ENCODE peak calls at places on chromosomes 16 and 17, in four cellular contexts. A is stimulated activated CD4-positive, alpha-beta T cell treated with anti-CD3 and anti-CD28 coated beads, Interleukin-4, amount 100 ng/mL, for 1 hour; W is fibroblast of villous mesenchyme; Z is COLO829. N is an unnamed sample.

GRCh38 chr17:75078097-75079022 is 9.4 kb upstream of the SLC16A5 start:
- DNase-seq in A (no peak), W (peak), Z (peak), N (no peak)

GRCh38 chr17:51672058-51672457 is 411.7 kb downstream of the UTP18 start:
- DNase-seq in A (no peak), W (no peak), Z (no peak), N (no peak)

GRCh38 chr16:84446086-84446485 is 58.4 kb downstream of the MEAK7 start:
- DNase-seq in A (no peak), Z (no peak), W (no peak), N (no peak)

GRCh38 chr17:41061969-41062368 is 2.1 kb upstream of the KRTAP2-3 start:
- DNase-seq in A (no peak), W (peak), Z (peak), N (no peak)

GRCh38 chr17:7133424-7133823 is 18.8 kb upstream of the ASGR2 start:
- DNase-seq in A (peak), W (no peak), Z (no peak), N (no peak)

GRCh38 chr17:7851438-7852261 is 3.2 kb upstream of the TMEM88 start:
- DNase-seq in Z (peak), A (peak), W (peak), N (peak)

GRCh38 chr16:73000020-73000906 is 47.7 kb downstream of the ZFHX3 start:
- DNase-seq in Z (peak), W (no peak), A (no peak), N (peak)

GRCh38 chr17:909642-910323 is 69.8 kb downstream of the NXN start:
- DNase-seq in W (peak), A (no peak), Z (no peak), N (no peak)

GRCh38 chr17:42301022-42301421 is 12.7 kb downstream of the STAT5A start:
- DNase-seq in W (no peak), A (no peak), Z (no peak), N (no peak)

GRCh38 chr16:11791144-11791828 is 5.8 kb downstream of the ZC3H7A start:
- DNase-seq in A (no peak), Z (no peak), W (no peak), N (no peak)

GRCh38 chr16:89338863-89339262 is 121.4 kb downstream of the ZNF778 start:
- DNase-seq in A (no peak), W (no peak), Z (no peak), N (no peak)

GRCh38 chr17:77499699-77500435 is 359.1 kb downstream of the SEC14L1 start:
- DNase-seq in Z (no peak), A (no peak), W (no peak), N (no peak)